ENCODE peak calls at places on chromosomes 13 and 19, in four cellular contexts. K, V, T and M are unnamed samples.

GRCh38 chr19:17579523-17580244 is 24.2 kb downstream of the COLGALT1 start:
- DNase-seq in K (peak; percentile 89), V (peak; percentile 93), T (no peak), M (peak; percentile 86)

GRCh38 chr13:33918199-33918932 is 100.4 kb downstream of the RFC3 start:
- DNase-seq in K (peak; percentile 20), V (no peak), T (no peak), M (no peak)

GRCh38 chr13:36346222-36347083 is at the start of gene SPART:
- DNase-seq in K (peak; percentile 86), V (peak; percentile 90), T (peak; percentile 72), M (peak; percentile 82)

GRCh38 chr13:77176350-77176749 is 149.4 kb upstream of the FBXL3 start:
- DNase-seq in K (no peak), V (no peak), T (peak; percentile 3), M (peak; percentile 4)

GRCh38 chr19:34171877-34172660 is at the start of gene LSM14A:
- DNase-seq in K (peak; percentile 90), V (peak; percentile 90), T (peak; percentile 77), M (peak; percentile 95)

GRCh38 chr19:51094696-51095279 is 12.1 kb upstream of the KLK14 start:
- DNase-seq in K (peak; percentile 71), V (peak; percentile 75), T (peak; percentile 13), M (peak; percentile 85)

GRCh38 chr19:51014242-51014641 is 5.3 kb downstream of the KLK10 start:
- DNase-seq in K (no peak), V (no peak), T (no peak), M (no peak)

GRCh38 chr19:42658148-42658547 is 63.4 kb upstream of the CEACAM8 start:
- DNase-seq in K (no peak), V (no peak), T (no peak), M (no peak)

GRCh38 chr13:40331802-40332201 is 334.6 kb downstream of the FOXO1 start:
- DNase-seq in K (no peak), V (no peak), T (peak; percentile 79), M (no peak)

GRCh38 chr19:44818470-44818856 is 9.6 kb downstream of the BCAM start:
- DNase-seq in K (peak; percentile 6), V (no peak), T (no peak), M (no peak)

GRCh38 chr19:51387924-51388389 is at the start of gene LIM2:
- DNase-seq in K (no peak), V (no peak), T (peak; percentile 59), M (no peak)

GRCh38 chr13:65868106-65868505 is 1362.0 kb downstream of the PCDH9 start:
- DNase-seq in K (no peak), V (no peak), T (no peak), M (no peak)

GRCh38 chr13:105165449-105166125 is 1369.9 kb downstream of the EFNB2 start:
- DNase-seq in K (no peak), V (no peak), T (no peak), M (no peak)

GRCh38 chr13:60944016-60944415 is 471.6 kb downstream of the PCDH20 start:
- DNase-seq in K (no peak), V (no peak), T (no peak), M (no peak)

GRCh38 chr19:47729468-47729798 is 15.9 kb upstream of the NOP53 start:
- DNase-seq in K (no peak), V (peak; percentile 28), T (no peak), M (peak; percentile 80)

GRCh38 chr13:97982286-97982685 is 28.8 kb downstream of the IPO5 start:
- DNase-seq in K (no peak), V (no peak), T (no peak), M (no peak)

GRCh38 chr19:19566306-19566705 is 28.2 kb downstream of the CILP2 start:
- DNase-seq in K (no peak), V (no peak), T (no peak), M (no peak)

GRCh38 chr19:38105574-38105973 is 118.4 kb downstream of the DPF1 start:
- DNase-seq in K (no peak), V (no peak), T (no peak), M (no peak)

GRCh38 chr13:98930014-98930625 is 47.7 kb downstream of the DOCK9 start:
- DNase-seq in K (no peak), V (no peak), T (no peak), M (no peak)

GRCh38 chr13:40878823-40879222 is 89.4 kb downstream of the SLC25A15 start:
- DNase-seq in K (no peak), V (no peak), T (no peak), M (no peak)

GRCh38 chr13:89287381-89287780 is 1616.2 kb downstream of the SLITRK5 start:
- DNase-seq in K (no peak), V (no peak), T (no peak), M (no peak)

GRCh38 chr13:99059498-99060070 is 81.7 kb upstream of the DOCK9 start:
- DNase-seq in K (no peak), V (no peak), T (no peak), M (no peak)

GRCh38 chr19:18541992-18542935 is 1.1 kb downstream of the FKBP8 start:
- DNase-seq in K (no peak), V (no peak), T (no peak), M (no peak)

GRCh38 chr13:50916701-50917184 is 7.2 kb downstream of the RNASEH2B start:
- DNase-seq in K (no peak), V (no peak), T (no peak), M (no peak)

GRCh38 chr19:51593138-51593890 is 22.2 kb downstream of the ZNF175 start:
- DNase-seq in K (no peak), V (no peak), T (no peak), M (no peak)

GRCh38 chr13:78743972-78744371 is 85.0 kb upstream of the OBI1 start:
- DNase-seq in K (no peak), V (no peak), T (no peak), M (no peak)

GRCh38 chr19:14363203-14364097 is 17.8 kb upstream of the ADGRE5 start:
- DNase-seq in K (peak; percentile 38), V (peak; percentile 83), T (peak; percentile 25), M (peak; percentile 89)

GRCh38 chr19:46844067-46844489 is 6.6 kb downstream of the AP2S1 start:
- DNase-seq in K (no peak), V (no peak), T (no peak), M (peak; percentile 45)

GRCh38 chr19:55656552-55656951 is 1.7 kb downstream of the U2AF2 start:
- DNase-seq in K (no peak), V (no peak), T (no peak), M (no peak)

GRCh38 chr13:26759907-26760834 is at the start of gene GPR12:
- DNase-seq in K (no peak), V (peak; percentile 16), T (no peak), M (no peak)

GRCh38 chr13:32639502-32640105 is 53.4 kb downstream of the PDS5B start:
- DNase-seq in K (peak; percentile 44), V (peak; percentile 19), T (peak; percentile 50), M (peak; percentile 62)

GRCh38 chr13:75458696-75459422 is 23.1 kb downstream of the TBC1D4 start:
- DNase-seq in K (no peak), V (peak; percentile 21), T (peak; percentile 97), M (no peak)

DNA sequence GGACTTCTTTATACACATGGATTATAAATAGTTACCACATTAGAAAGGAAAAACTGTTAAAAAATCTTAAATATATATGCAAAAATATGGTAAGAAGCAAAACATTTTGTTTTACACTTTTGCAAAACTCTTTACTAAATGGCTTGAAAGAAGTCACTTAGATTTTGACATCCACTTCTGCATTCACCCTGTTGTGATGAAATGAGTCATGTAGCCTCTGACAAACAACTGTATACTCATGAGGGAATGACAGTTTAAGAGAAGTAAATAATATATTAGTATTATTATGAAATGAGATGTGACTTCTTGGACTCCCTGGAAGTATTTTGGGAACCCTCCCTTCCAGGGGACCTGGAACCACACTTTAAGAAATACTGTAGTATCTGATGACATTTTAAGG is 275.6 kb downstream of the DACH1 start:
- DNase-seq in K (no peak), V (no peak), T (no peak), M (no peak)
- TF ChIP-seq ELF4 in K (no peak), V (no peak), T (no peak), M (no peak)

GRCh38 chr19:49361438-49362047 is 673 bp downstream of the TEAD2 start:
- DNase-seq in K (peak; percentile 69), V (peak; percentile 72), T (peak; percentile 70), M (peak; percentile 91)

GRCh38 chr19:49362926-49363264 is 679 bp upstream of the TEAD2 start:
- DNase-seq in K (peak; percentile 44), V (peak; percentile 24), T (peak; percentile 24), M (no peak)

GRCh38 chr19:49363265-49364082 is at the start of gene DKKL1:
- DNase-seq in K (peak; percentile 100), V (peak; percentile 100), T (peak; percentile 96), M (peak; percentile 95)

GRCh38 chr19:49364083-49364687 is 508 bp downstream of the DKKL1 start:
- DNase-seq in K (no peak), V (peak; percentile 23), T (no peak), M (peak; percentile 50)

GRCh38 chr19:49362048-49362925 is at the start of gene TEAD2:
- DNase-seq in K (peak; percentile 67), V (peak; percentile 84), T (peak; percentile 32), M (peak; percentile 80)
- TF ChIP-seq ELF4 in K (no peak), V (no peak), T (no peak), M (no peak)

GRCh38 chr13:47277774-47278173 is 380.9 kb upstream of the HTR2A start:
- DNase-seq in K (no peak), V (no peak), T (no peak), M (no peak)
- TF ChIP-seq ELF4 in K (no peak), V (no peak), T (no peak), M (no peak)

GRCh38 chr19:39372047-39372802 is 18.7 kb downstream of the PAF1 start:
- DNase-seq in K (no peak), V (no peak), T (no peak), M (no peak)
- TF ChIP-seq ELF4 in K (no peak), V (no peak), T (no peak), M (no peak)

DNA sequence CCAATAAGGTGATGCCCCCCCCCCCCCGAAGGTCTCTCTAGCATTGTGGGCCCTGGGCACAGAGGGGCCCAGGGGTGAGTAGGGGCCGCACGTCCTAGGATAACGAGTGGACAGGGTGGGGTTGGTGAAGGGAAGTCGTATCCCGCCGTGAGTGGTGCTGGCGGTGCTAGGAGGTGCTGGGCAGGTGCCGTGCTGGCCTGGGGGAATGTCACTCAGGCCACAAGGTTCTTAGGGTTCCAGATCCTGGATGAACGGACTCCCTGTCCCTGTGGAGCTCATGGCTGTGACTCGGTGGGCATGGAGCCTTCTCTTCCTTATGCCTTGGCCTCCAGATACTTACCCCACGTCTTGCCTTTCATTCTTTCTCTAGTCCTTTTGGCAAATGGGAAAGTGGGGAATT is 157.4 kb upstream of the SOX1 start:
- DNase-seq in K (no peak), V (no peak), T (no peak), M (no peak)
- TF ChIP-seq ELF4 in K (no peak), V (no peak), T (no peak), M (no peak)

GRCh38 chr13:42490676-42491075 is 83.3 kb upstream of the TNFSF11 start:
- DNase-seq in K (no peak), V (no peak), T (no peak), M (no peak)
- TF ChIP-seq ELF4 in K (no peak), V (no peak), T (no peak), M (no peak)

GRCh38 chr19:35830986-35831385 is 18.3 kb upstream of the PRODH2 start:
- DNase-seq in K (no peak), V (no peak), T (no peak), M (no peak)

GRCh38 chr19:35832054-35832453 is 19.4 kb upstream of the PRODH2 start:
- DNase-seq in K (no peak), V (no peak), T (no peak), M (no peak)

GRCh38 chr19:35828694-35829301 is 16.2 kb upstream of the PRODH2 start:
- DNase-seq in K (peak; percentile 66), V (peak; percentile 87), T (peak; percentile 66), M (peak; percentile 67)

GRCh38 chr19:35833972-35834371 is 18.3 kb downstream of the NPHS1 start:
- DNase-seq in K (no peak), V (no peak), T (no peak), M (no peak)
- TF ChIP-seq ELF4 in K (no peak), V (no peak), T (no peak), M (no peak)